ENCODE peak calls at places on chromosome 22, in five cellular contexts. R is GM10248, P is WERI-Rb-1, M is GM12865, B is brain microvascular endothelial cell. A is an unnamed sample.
A peak's percentile ranks its signal among the peaks of the same experiment; 100 is the strongest.

GRCh38 chr22:36286096-36286957 is 33.4 kb downstream of the APOL1 start:
- DNase-seq in R (peak; percentile 82), P (peak; percentile 73), M (peak; percentile 74), B (peak; percentile 53), A (peak; percentile 87)

GRCh38 chr22:24761888-24762675 is 12.4 kb downstream of the PIWIL3 start:
- DNase-seq in R (no peak), P (no peak), M (no peak), B (no peak), A (no peak)

GRCh38 chr22:36182871-36183270 is 18.7 kb downstream of the APOL4 start:
- DNase-seq in R (no peak), P (no peak), M (no peak), B (no peak), A (no peak)

GRCh38 chr22:49667236-49667635 is 160.4 kb downstream of the BRD1 start:
- DNase-seq in R (no peak), P (no peak), M (no peak), B (no peak), A (no peak)

GRCh38 chr22:49685686-49686085 is 142.0 kb downstream of the BRD1 start:
- DNase-seq in R (no peak), P (no peak), M (no peak), B (no peak), A (no peak)

GRCh38 chr22:33807465-33807864 is 112.8 kb downstream of the LARGE1 start:
- DNase-seq in R (no peak), P (no peak), M (no peak), B (peak; percentile 25), A (no peak)

GRCh38 chr22:31340765-31341247 is 5.3 kb downstream of the PATZ1 start:
- DNase-seq in R (no peak), P (no peak), M (no peak), B (no peak), A (no peak)

GRCh38 chr22:39237276-39238123 is 7.3 kb downstream of the PDGFB start:
- DNase-seq in R (no peak), P (no peak), M (peak; percentile 13), B (no peak), A (peak; percentile 76)

GRCh38 chr22:36769541-36769940 is 6.4 kb downstream of the IFT27 start:
- DNase-seq in R (no peak), P (no peak), M (no peak), B (no peak), A (no peak)

GRCh38 chr22:27632451-27633295 is 168.9 kb downstream of the MN1 start:
- DNase-seq in R (no peak), P (peak; percentile 40), M (no peak), B (no peak), A (no peak)

GRCh38 chr22:26565181-26565580 is 24.8 kb downstream of the TPST2 start:
- DNase-seq in R (no peak), P (no peak), M (no peak), B (no peak), A (no peak)

GRCh38 chr22:33070600-33070999 is 12.4 kb upstream of the SYN3 start:
- DNase-seq in R (no peak), P (no peak), M (no peak), B (no peak), A (no peak)

GRCh38 chr22:20866716-20867115 is 7.9 kb downstream of the SNAP29 start:
- DNase-seq in R (no peak), P (no peak), M (no peak), B (no peak), A (no peak)

GRCh38 chr22:49882519-49883293 is 29.1 kb downstream of the ZBED4 start:
- DNase-seq in R (no peak), P (no peak), M (no peak), B (peak; percentile 11), A (no peak)

GRCh38 chr22:37244922-37245722 is 1.1 kb upstream of the RAC2 start:
- DNase-seq in R (peak; percentile 56), P (no peak), M (peak; percentile 82), B (no peak), A (no peak)

GRCh38 chr22:19122752-19123492 is 710 bp upstream of the DGCR2 start:
- DNase-seq in R (no peak), P (peak; percentile 27), M (no peak), B (no peak), A (peak; percentile 53)

GRCh38 chr22:50064453-50064852 is 6.4 kb upstream of the TTLL8 start:
- DNase-seq in R (no peak), P (no peak), M (no peak), B (no peak), A (no peak)

GRCh38 chr22:49967333-49968241 is 7.0 kb downstream of the PIM3 start:
- DNase-seq in R (no peak), P (peak; percentile 9), M (no peak), B (no peak), A (no peak)

GRCh38 chr22:43435851-43436535 is 24.2 kb downstream of the MPPED1 start:
- DNase-seq in R (no peak), P (peak; percentile 77), M (no peak), B (no peak), A (no peak)

GRCh38 chr22:39776295-39776694 is 117.3 kb downstream of the ENTHD1 start:
- DNase-seq in R (no peak), P (no peak), M (no peak), B (no peak), A (no peak)

GRCh38 chr22:24190566-24191208 is 9.4 kb downstream of the SUSD2 start:
- DNase-seq in R (no peak), P (no peak), M (no peak), B (no peak), A (no peak)

GRCh38 chr22:50082961-50083461 is 2.2 kb downstream of the MLC1 start:
- DNase-seq in R (no peak), P (no peak), M (no peak), B (no peak), A (no peak)

GRCh38 chr22:27724706-27725105 is 76.8 kb downstream of the MN1 start:
- DNase-seq in R (no peak), P (no peak), M (no peak), B (no peak), A (no peak)

GRCh38 chr22:18152519-18152918 is 2.5 kb downstream of the USP18 start:
- DNase-seq in R (peak; percentile 82), P (no peak), M (peak; percentile 72), B (no peak), A (peak; percentile 80)

GRCh38 chr22:30267382-30268302 is 991 bp upstream of the OSM start:
- DNase-seq in R (no peak), P (no peak), M (no peak), B (no peak), A (no peak)

GRCh38 chr22:41831383-41831782 is 1.5 kb upstream of the SREBF2 start:
- DNase-seq in R (peak; percentile 37), P (no peak), M (peak; percentile 30), B (no peak), A (peak; percentile 39)

GRCh38 chr22:41828516-41828915 is 4.4 kb upstream of the SREBF2 start:
- DNase-seq in R (no peak), P (no peak), M (no peak), B (no peak), A (no peak)

GRCh38 chr22:41827671-41828070 is 5.2 kb upstream of the SREBF2 start:
- DNase-seq in R (no peak), P (no peak), M (no peak), B (no peak), A (no peak)

GRCh38 chr22:41831828-41832552 is 915 bp upstream of the SREBF2 start:
- DNase-seq in R (no peak), P (no peak), M (peak; percentile 36), B (no peak), A (no peak)

DNA sequence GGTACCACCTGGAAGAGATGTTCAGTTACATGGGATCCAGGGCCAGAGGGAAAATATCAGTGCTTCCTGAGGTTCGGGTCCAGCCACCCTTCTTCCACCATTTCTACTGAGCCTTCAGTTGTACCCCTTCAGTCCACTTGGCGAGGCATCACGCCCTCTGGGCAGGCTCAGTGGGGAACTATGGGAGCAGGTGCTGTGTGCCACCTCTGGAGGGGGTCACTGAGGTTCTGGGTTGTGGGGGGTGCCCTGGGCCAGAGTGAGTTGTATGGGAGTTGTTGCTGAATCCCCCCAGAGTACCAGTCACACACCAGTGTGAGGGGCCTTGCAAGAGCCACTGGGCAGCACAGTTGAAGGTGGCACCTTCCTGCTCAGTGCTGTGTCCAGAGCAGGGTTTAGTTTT is 2.7 kb upstream of the SREBF2 start:
- DNase-seq in R (no peak), P (peak; percentile 23), M (no peak), B (no peak), A (no peak)
- TF ChIP-seq CTCF in R (no peak), P (peak; percentile 24), M (peak; percentile 9), B (no peak), A (peak; percentile 8)

GRCh38 chr22:46288846-46289243 is 7.8 kb upstream of the GTSE1 start:
- DNase-seq in R (no peak), P (no peak), M (no peak), B (no peak), A (no peak)
- TF ChIP-seq CTCF in R (no peak), P (no peak), M (no peak), B (no peak), A (no peak)

GRCh38 chr22:22666307-22667091 is 22.1 kb downstream of the GGTLC2 start:
- DNase-seq in R (peak; percentile 58), P (peak; percentile 84), M (peak; percentile 41), B (peak; percentile 29), A (no peak)
- TF ChIP-seq CTCF in R (peak; percentile 61), P (peak; percentile 88), M (peak; percentile 57), B (peak; percentile 71), A (peak; percentile 30)

DNA sequence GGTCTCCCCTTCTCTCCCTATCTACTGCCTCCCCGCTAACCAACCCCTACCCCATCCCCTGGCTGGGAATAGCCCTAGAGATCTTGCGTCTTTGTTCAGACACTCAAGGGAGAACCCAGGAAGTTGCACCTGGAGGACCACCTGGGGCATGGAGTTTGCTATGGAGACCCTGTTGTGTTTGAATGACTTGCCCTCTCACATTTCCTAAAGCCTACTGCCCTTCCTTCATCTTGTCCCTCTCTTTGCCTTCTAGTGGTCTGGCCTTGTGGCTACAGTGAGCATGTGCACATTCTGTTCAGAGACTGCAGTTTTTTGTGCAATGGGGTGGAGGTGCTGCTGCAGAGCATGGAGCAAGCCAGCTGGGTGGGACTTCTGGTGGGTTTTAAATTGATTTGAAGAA is 42.5 kb downstream of the ZNRF3 start:
- DNase-seq in R (no peak), P (no peak), M (no peak), B (no peak), A (no peak)
- TF ChIP-seq CTCF in R (no peak), P (no peak), M (no peak), B (no peak), A (no peak)

GRCh38 chr22:44670220-44670983 is 31.6 kb upstream of the PRR5 start:
- DNase-seq in R (no peak), P (no peak), M (no peak), B (no peak), A (no peak)
- TF ChIP-seq CTCF in R (no peak), P (no peak), M (no peak), B (no peak), A (no peak)

A was measured in GM13977.